ENCODE peak calls at places on chromosome X, in five cellular contexts. V is ovary, P is tibial nerve, K is upper lobe of left lung, X is K562. E is an unnamed sample.
A peak's percentile ranks its signal among the peaks of the same experiment; 100 is the strongest.

GRCh38 chrX:40299028-40299479 is 201.3 kb upstream of the BCOR start:
- DNase-seq in V (peak; percentile 53), P (no peak), K (no peak), X (peak; percentile 29), E (peak; percentile 66)

GRCh38 chrX:68652327-68652930 is 5.0 kb downstream of the STARD8 start:
- DNase-seq in V (no peak), P (no peak), K (no peak), X (peak; percentile 22), E (no peak)

GRCh38 chrX:3271485-3272186 is 74.8 kb downstream of the MXRA5 start:
- DNase-seq in V (no peak), P (no peak), K (no peak), X (no peak), E (no peak)

GRCh38 chrX:118698516-118699247 is 28.7 kb upstream of the IL13RA1 start:
- DNase-seq in V (no peak), P (no peak), K (no peak), X (no peak), E (no peak)

GRCh38 chrX:120463241-120463640 is 5.9 kb downstream of the LAMP2 start:
- DNase-seq in V (no peak), P (no peak), K (no peak), X (no peak), E (no peak)

GRCh38 chrX:117689956-117690355 is 426.7 kb downstream of the KLHL13 start:
- DNase-seq in V (no peak), P (no peak), K (no peak), X (no peak), E (no peak)

GRCh38 chrX:133985164-133986007 is at the start of gene GPC3:
- DNase-seq in V (peak; percentile 67), P (no peak), K (peak; percentile 87), X (peak; percentile 73), E (peak; percentile 59)

GRCh38 chrX:49919617-49920016 is 2.8 kb upstream of the CLCN5 start:
- DNase-seq in V (peak; percentile 79), P (peak; percentile 13), K (no peak), X (peak; percentile 47), E (no peak)

GRCh38 chrX:96435636-96436035 is 249.0 kb upstream of the DIAPH2 start:
- DNase-seq in V (no peak), P (no peak), K (no peak), X (no peak), E (no peak)

GRCh38 chrX:129786210-129786651 is 6.5 kb downstream of the SASH3 start:
- DNase-seq in V (peak; percentile 3), P (no peak), K (no peak), X (no peak), E (no peak)

GRCh38 chrX:70496491-70496890 is 51.9 kb downstream of the DLG3 start:
- DNase-seq in V (no peak), P (no peak), K (no peak), X (no peak), E (no peak)

GRCh38 chrX:10986616-10987015 is 124.5 kb upstream of the HCCS start:
- DNase-seq in V (no peak), P (no peak), K (no peak), X (no peak), E (no peak)

GRCh38 chrX:114626323-114626722 is 42.4 kb downstream of the HTR2C start:
- DNase-seq in V (no peak), P (no peak), K (no peak), X (peak; percentile 5), E (no peak)

GRCh38 chrX:48937065-48937907 is 18.5 kb upstream of the PIM2 start:
- DNase-seq in V (no peak), P (no peak), K (peak; percentile 75), X (peak; percentile 79), E (peak; percentile 76)

GRCh38 chrX:150864127-150864526 is 34.3 kb downstream of the CD99L2 start:
- DNase-seq in V (no peak), P (no peak), K (no peak), X (no peak), E (no peak)

GRCh38 chrX:116284383-116284782 is 113.8 kb downstream of the AGTR2 start:
- DNase-seq in V (no peak), P (no peak), K (no peak), X (no peak), E (no peak)

GRCh38 chrX:17294561-17294960 is 80.4 kb upstream of the NHS start:
- DNase-seq in V (no peak), P (no peak), K (no peak), X (no peak), E (no peak)

GRCh38 chrX:34300871-34301270 is 168.8 kb upstream of the FAM47A start:
- DNase-seq in V (no peak), P (no peak), K (no peak), X (peak; percentile 4), E (no peak)

GRCh38 chrX:10079155-10079711 is 77.5 kb upstream of the CLCN4 start:
- DNase-seq in V (peak; percentile 56), P (no peak), K (no peak), X (no peak), E (no peak)

GRCh38 chrX:2690856-2691542 is at the start of gene CD99:
- DNase-seq in V (peak; percentile 93), P (peak; percentile 78), K (peak; percentile 98), X (peak; percentile 84), E (peak; percentile 96)

GRCh38 chrX:24774650-24775049 is 80.9 kb downstream of the POLA1 start:
- DNase-seq in V (no peak), P (no peak), K (no peak), X (no peak), E (no peak)

GRCh38 chrX:50691820-50692219 is 122.2 kb downstream of the SHROOM4 start:
- DNase-seq in V (no peak), P (no peak), K (no peak), X (peak; percentile 35), E (no peak)

GRCh38 chrX:39327255-39327654 is 526.0 kb downstream of the MID1IP1 start:
- DNase-seq in V (no peak), P (no peak), K (no peak), X (no peak), E (no peak)

GRCh38 chrX:73581002-73581628 is 18.1 kb downstream of the CHIC1 start:
- DNase-seq in V (no peak), P (no peak), K (no peak), X (no peak), E (no peak)

GRCh38 chrX:139429913-139430312 is 100.6 kb upstream of the F9 start:
- DNase-seq in V (no peak), P (no peak), K (no peak), X (no peak), E (no peak)
- TF ChIP-seq CTCF in V (no peak), P (peak; percentile 4), K (no peak), X (peak; percentile 20), E (no peak)

GRCh38 chrX:15299945-15300851 is 15.2 kb downstream of the ASB11 start:
- DNase-seq in V (no peak), P (no peak), K (no peak), X (peak; percentile 10), E (no peak)
- TF ChIP-seq EP300 in V (no peak), P (no peak), K (no peak), X (no peak), E (no peak)

DNA sequence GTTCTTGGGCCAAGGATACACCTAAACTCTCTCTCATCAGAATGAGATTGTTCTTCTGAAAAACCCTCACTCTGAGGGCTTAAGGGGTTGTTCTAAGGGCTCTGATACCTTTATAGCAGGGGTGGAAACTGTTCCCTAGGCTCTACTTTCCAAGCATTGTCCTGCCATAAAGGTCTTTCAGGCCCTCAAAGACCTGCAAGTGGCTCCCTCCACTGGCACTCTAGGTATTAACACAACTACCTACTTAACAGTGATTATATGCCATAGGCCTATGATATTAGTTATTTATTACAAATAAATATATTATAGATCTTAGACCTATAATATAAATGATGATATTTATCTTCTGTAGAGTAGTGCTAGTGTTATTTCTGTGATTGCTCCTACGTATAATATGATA is 473.7 kb upstream of the RPS6KA3 start:
- DNase-seq in V (no peak), P (no peak), K (no peak), X (no peak), E (no peak)
- TF ChIP-seq CTCF in V (no peak), P (no peak), K (no peak), X (no peak), E (no peak)

GRCh38 chrX:13029831-13030771 is 14.3 kb downstream of the FAM9C start:
- DNase-seq in V (no peak), P (no peak), K (no peak), X (no peak), E (no peak)

GRCh38 chrX:13026877-13027652 is 17.4 kb downstream of the FAM9C start:
- DNase-seq in V (no peak), P (no peak), K (no peak), X (no peak), E (no peak)

GRCh38 chrX:13029341-13029740 is 15.1 kb downstream of the FAM9C start:
- DNase-seq in V (peak; percentile 56), P (peak; percentile 32), K (no peak), X (no peak), E (peak; percentile 75)

GRCh38 chrX:13024911-13025454 is 19.4 kb downstream of the FAM9C start:
- DNase-seq in V (no peak), P (no peak), K (no peak), X (no peak), E (no peak)

DNA sequence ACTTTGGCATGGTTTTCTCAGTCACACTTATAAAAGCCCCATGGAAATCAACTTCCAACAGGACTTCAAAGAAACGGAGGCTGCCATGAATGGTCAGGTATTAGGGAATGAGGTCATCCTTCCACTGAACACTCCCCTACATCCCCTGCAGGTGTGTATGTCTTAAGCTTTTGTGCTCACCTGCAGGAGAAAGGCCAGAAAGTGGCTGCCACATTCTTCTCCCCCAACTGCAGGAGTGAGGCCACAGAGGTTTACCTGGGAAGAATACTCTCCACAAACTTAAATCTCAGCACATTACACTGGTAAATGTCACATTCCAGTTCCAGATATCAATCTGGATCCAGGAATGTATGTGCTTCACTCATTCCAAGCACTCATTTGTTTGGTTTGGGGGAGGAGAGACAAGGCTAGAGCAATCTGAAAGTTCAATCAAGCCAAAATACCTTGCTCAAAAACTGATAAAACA is 15.5 kb downstream of the FAM9C start:
- DNase-seq in V (no peak), P (no peak), K (no peak), X (no peak), E (no peak)
- TF ChIP-seq EP300 in V (no peak), P (no peak), K (no peak), X (no peak), E (no peak)

GRCh38 chrX:153554519-153555167 is 37.2 kb downstream of the ATP2B3 start:
- DNase-seq in V (peak; percentile 77), P (peak; percentile 41), K (peak; percentile 33), X (peak; percentile 68), E (peak; percentile 81)

GRCh38 chrX:153551135-153551534 is 33.7 kb downstream of the ATP2B3 start:
- DNase-seq in V (no peak), P (no peak), K (no peak), X (no peak), E (no peak)

GRCh38 chrX:153549231-153549630 is 31.8 kb downstream of the ATP2B3 start:
- DNase-seq in V (no peak), P (no peak), K (peak; percentile 17), X (no peak), E (no peak)

GRCh38 chrX:153546386-153546785 is 28.9 kb downstream of the ATP2B3 start:
- DNase-seq in V (no peak), P (no peak), K (peak; percentile 28), X (no peak), E (no peak)

DNA sequence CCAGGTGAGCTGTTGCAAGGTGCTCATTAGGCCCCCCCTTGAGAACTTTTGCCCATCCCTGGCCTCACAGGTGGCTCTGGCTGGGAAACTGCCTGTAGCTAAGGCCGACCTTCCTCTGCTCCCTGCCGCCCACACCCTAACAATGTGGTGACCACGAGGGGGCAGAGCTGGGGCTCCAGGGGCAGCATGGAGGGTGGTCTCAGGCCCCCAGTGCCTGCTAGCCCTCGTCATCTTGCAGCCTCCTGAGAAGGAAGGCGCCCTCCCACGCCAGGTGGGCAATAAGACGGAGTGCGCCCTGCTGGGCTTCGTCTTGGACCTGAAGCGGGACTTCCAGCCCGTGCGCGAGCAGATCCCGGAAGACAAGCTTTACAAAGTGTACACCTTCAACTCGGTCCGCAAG is 32.4 kb downstream of the ATP2B3 start:
- DNase-seq in V (no peak), P (no peak), K (peak; percentile 29), X (no peak), E (no peak)
- TF ChIP-seq CTCF in V (no peak), P (no peak), K (no peak), X (peak; percentile 30), E (no peak)